ENCODE peak calls at places on chromosome 21, in five cellular contexts. Y, B, C, D and M are unnamed samples.

GRCh38 chr21:32648165-32648564 is 36.0 kb upstream of the CFAP298 start:
- DNase-seq in B (no peak), Y (no peak), C (no peak), D (no peak), M (no peak)

GRCh38 chr21:45651921-45652320 is 8.4 kb downstream of the PCBP3 start:
- DNase-seq in C (no peak), D (no peak), B (no peak), Y (no peak), M (no peak)

GRCh38 chr21:36656138-36656537 is 42.8 kb upstream of the SIM2 start:
- DNase-seq in C (no peak), B (no peak), D (no peak), Y (peak; percentile 49), M (no peak)

GRCh38 chr21:43370091-43370658 is 56.8 kb downstream of the SIK1 start:
- DNase-seq in C (no peak), B (no peak), D (peak; percentile 31), Y (peak; percentile 61), M (no peak)

GRCh38 chr21:41698071-41698470 is 68.8 kb downstream of the RIPK4 start:
- DNase-seq in C (no peak), Y (no peak), B (no peak), D (no peak), M (no peak)

GRCh38 chr21:44299085-44299457 is 782 bp upstream of the PFKL start:
- DNase-seq in Y (no peak), D (no peak), C (no peak), B (no peak), M (no peak)

GRCh38 chr21:18443686-18444085 is 40.1 kb upstream of the TMPRSS15 start:
- DNase-seq in B (no peak), D (no peak), Y (no peak), C (peak; percentile 2), M (peak; percentile 3)

GRCh38 chr21:45378258-45378966 is 26.6 kb upstream of the COL18A1 start:
- DNase-seq in C (no peak), D (no peak), Y (no peak), B (no peak), M (no peak)

GRCh38 chr21:35204125-35204524 is 155.0 kb upstream of the RUNX1 start:
- DNase-seq in Y (no peak), C (no peak), D (no peak), B (no peak), M (no peak)

GRCh38 chr21:42218836-42219605 is at the start of gene ABCG1:
- DNase-seq in C (peak; percentile 60), D (no peak), Y (peak; percentile 36), B (peak; percentile 56), M (peak; percentile 60)

GRCh38 chr21:15809818-15810217 is 80.0 kb downstream of the USP25 start:
- DNase-seq in Y (no peak), B (no peak), C (no peak), D (no peak), M (no peak)

GRCh38 chr21:36193200-36193599 is 36.6 kb downstream of the DOP1B start:
- DNase-seq in D (no peak), B (no peak), C (no peak), Y (peak; percentile 67), M (no peak)

GRCh38 chr21:45867671-45868081 is 113.9 kb upstream of the COL6A1 start:
- DNase-seq in C (no peak), D (no peak), Y (no peak), B (no peak), M (no peak)

GRCh38 chr21:44290327-44291077 is 4.8 kb downstream of the AIRE start:
- DNase-seq in D (no peak), B (no peak), C (no peak), Y (no peak), M (no peak)